ENCODE peak calls at places on chromosomes 16 and 17, in five cellular contexts. F, R, W, O and S are unnamed samples.

GRCh38 chr16:9122342-9122741 is 30.9 kb downstream of the HAPSTR1 start:
- DNase-seq in F (no peak), R (no peak), W (no peak), O (no peak), S (no peak)

GRCh38 chr17:53032861-53033271 is 789.9 kb upstream of the KIF2B start:
- DNase-seq in F (peak), R (peak), W (peak), O (no peak), S (peak)

GRCh38 chr16:57799619-57800212 is 2.6 kb downstream of the KIFC3 start:
- DNase-seq in F (no peak), R (no peak), W (no peak), O (no peak), S (no peak)

GRCh38 chr17:28657756-28658155 is 4.0 kb downstream of the SDF2 start:
- DNase-seq in F (no peak), R (no peak), W (no peak), O (no peak), S (no peak)

GRCh38 chr16:27576729-27577128 is 26.8 kb downstream of the KATNIP start:
- DNase-seq in F (no peak), R (no peak), W (no peak), O (no peak), S (no peak)

GRCh38 chr17:47813077-47813476 is 8.5 kb downstream of the OSBPL7 start:
- DNase-seq in F (no peak), R (no peak), W (no peak), O (no peak), S (no peak)

GRCh38 chr17:34614698-34615097 is 35.3 kb downstream of the TMEM132E start:
- DNase-seq in F (no peak), R (no peak), W (no peak), O (no peak), S (no peak)

GRCh38 chr16:70635356-70636016 is 10.9 kb upstream of the IL34 start:
- DNase-seq in F (no peak), R (peak), W (no peak), O (no peak), S (no peak)

GRCh38 chr16:59543641-59544040 is 809.5 kb upstream of the GOT2 start:
- DNase-seq in F (no peak), R (no peak), W (no peak), O (no peak), S (no peak)

GRCh38 chr17:19024101-19025078 is 19.8 kb upstream of the FAM83G start:
- DNase-seq in F (no peak), R (no peak), W (no peak), O (no peak), S (peak)

GRCh38 chr17:1865252-1866037 is 35.6 kb downstream of the RPA1 start:
- DNase-seq in F (peak), R (no peak), W (peak), O (peak), S (no peak)

GRCh38 chr16:30026449-30026848 is 3.5 kb downstream of the C16orf92 start:
- DNase-seq in F (no peak), R (no peak), W (no peak), O (no peak), S (no peak)

GRCh38 chr16:29806641-29807425 is 504 bp downstream of the MAZ start:
- DNase-seq in F (peak), R (peak), W (peak), O (no peak), S (no peak)

GRCh38 chr17:32256695-32257013 is 9.0 kb upstream of the RHBDL3 start:
- DNase-seq in F (no peak), R (no peak), W (no peak), O (no peak), S (no peak)

GRCh38 chr17:4591529-4591928 is 7.2 kb downstream of the SMTNL2 start:
- DNase-seq in F (no peak), R (no peak), W (no peak), O (peak), S (no peak)

GRCh38 chr16:57042157-57043111 is 49.9 kb upstream of the CPNE2 start:
- DNase-seq in F (peak), R (no peak), W (peak), O (no peak), S (no peak)

GRCh38 chr17:40818343-40818732 is 4.1 kb downstream of the KRT10 start:
- DNase-seq in F (peak), R (no peak), W (no peak), O (no peak), S (no peak)

GRCh38 chr16:79658301-79659001 is 57.9 kb upstream of the MAF start:
- DNase-seq in F (no peak), R (peak), W (no peak), O (peak), S (peak)

GRCh38 chr16:82761236-82761635 is 134.5 kb downstream of the CDH13 start:
- DNase-seq in F (no peak), R (no peak), W (no peak), O (no peak), S (peak)

GRCh38 chr17:78583091-78583490 is 5.9 kb upstream of the DNAH17 start:
- DNase-seq in F (no peak), R (peak), W (peak), O (peak), S (no peak)

GRCh38 chr17:73637866-73638265 is 6.4 kb downstream of the SDK2 start:
- DNase-seq in F (no peak), R (no peak), W (no peak), O (no peak), S (no peak)

GRCh38 chr16:78957328-78958100 is 643.0 kb downstream of the MAF start:
- DNase-seq in F (peak), R (peak), W (peak), O (no peak), S (no peak)

GRCh38 chr17:78822552-78822951 is 18.1 kb downstream of the USP36 start:
- DNase-seq in F (no peak), R (no peak), W (no peak), O (no peak), S (no peak)

GRCh38 chr17:4144411-4144747 is 1.4 kb downstream of the CYB5D2 start:
- DNase-seq in F (no peak), R (no peak), W (no peak), O (no peak), S (no peak)

GRCh38 chr17:49843774-49844350 is 4.0 kb downstream of the TAC4 start:
- DNase-seq in F (no peak), R (peak), W (peak), O (peak), S (no peak)

GRCh38 chr17:38465420-38466345 is 37.4 kb downstream of the ARHGAP23 start:
- DNase-seq in F (no peak), R (no peak), W (no peak), O (no peak), S (no peak)

GRCh38 chr17:38467491-38467890 is 39.2 kb downstream of the ARHGAP23 start:
- DNase-seq in F (no peak), R (no peak), W (no peak), O (no peak), S (no peak)

GRCh38 chr17:38464723-38465419 is 36.6 kb downstream of the ARHGAP23 start:
- DNase-seq in F (no peak), R (peak), W (no peak), O (peak), S (peak)

GRCh38 chr17:38464251-38464722 is 36.0 kb downstream of the ARHGAP23 start:
- DNase-seq in F (no peak), R (no peak), W (no peak), O (no peak), S (no peak)

DNA sequence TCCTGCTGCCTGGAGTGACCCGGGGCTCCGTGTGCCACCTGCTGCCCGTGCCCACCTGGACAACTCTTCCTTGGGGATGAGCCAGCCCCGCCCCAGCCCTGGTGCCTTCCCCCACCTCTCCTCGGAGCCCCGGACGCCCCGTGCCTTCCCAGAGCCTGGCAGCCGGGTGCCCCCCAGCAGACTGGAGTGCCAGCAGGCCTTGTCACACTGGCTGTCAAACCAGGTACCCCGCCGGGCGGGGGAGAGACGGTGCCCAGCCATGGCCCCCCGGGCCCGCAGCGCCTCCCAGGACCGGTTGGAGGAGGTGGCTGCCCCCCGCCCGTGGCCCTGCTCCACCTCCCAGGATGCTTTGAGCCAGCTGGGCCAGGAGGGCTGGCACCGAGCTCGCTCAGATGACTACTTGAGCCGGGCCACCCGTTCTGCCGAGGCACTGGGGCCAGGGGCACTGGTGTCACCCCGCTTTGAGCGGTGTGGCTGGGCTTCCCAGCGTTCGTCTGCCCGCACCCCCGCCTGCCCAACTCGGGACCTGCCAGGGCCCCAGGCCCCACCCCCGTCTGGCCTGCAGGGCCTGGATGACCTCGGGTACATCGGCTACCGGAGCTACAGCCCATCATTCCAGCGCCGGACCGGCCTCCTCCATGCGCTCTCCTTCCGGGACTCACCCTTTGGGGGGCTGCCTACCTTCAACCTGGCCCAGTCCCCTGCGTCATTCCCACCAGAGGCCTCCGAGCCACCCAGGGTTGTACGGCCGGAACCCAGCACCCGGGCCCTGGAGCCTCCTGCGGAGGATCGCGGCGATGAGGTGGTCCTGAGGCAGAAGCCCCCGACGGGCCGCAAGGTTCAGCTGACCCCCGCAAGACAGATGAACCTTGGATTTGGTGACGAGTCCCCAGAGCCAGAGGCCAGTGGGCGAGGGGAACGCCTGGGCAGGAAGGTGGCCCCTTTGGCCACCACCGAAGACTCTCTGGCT is 38.4 kb downstream of the ARHGAP23 start:
- DNase-seq in F (no peak), R (no peak), W (no peak), O (no peak), S (no peak)
- H3K4me2 ChIP-seq in F (no peak), R (no peak), W (no peak), O (no peak), S (no peak)

GRCh38 chr16:55929184-55929583 is 54.0 kb upstream of the CES5A start:
- DNase-seq in F (no peak), R (no peak), W (no peak), O (no peak), S (no peak)
- H3K4me3 ChIP-seq in F (no peak), R (no peak), W (no peak), O (no peak), S (no peak)

GRCh38 chr17:77235370-77236080 is 94.8 kb downstream of the SEC14L1 start:
- DNase-seq in F (peak), R (no peak), W (no peak), O (no peak), S (no peak)

GRCh38 chr17:77240976-77241375 is 100.2 kb downstream of the SEC14L1 start:
- DNase-seq in F (no peak), R (no peak), W (no peak), O (no peak), S (no peak)

GRCh38 chr17:77233635-77234334 is 93.0 kb downstream of the SEC14L1 start:
- DNase-seq in F (peak), R (no peak), W (peak), O (peak), S (peak)

GRCh38 chr17:77234695-77235094 is 93.9 kb downstream of the SEC14L1 start:
- DNase-seq in F (no peak), R (no peak), W (no peak), O (no peak), S (no peak)

GRCh38 chr17:77237232-77238008 is 96.7 kb downstream of the SEC14L1 start:
- DNase-seq in F (no peak), R (no peak), W (no peak), O (no peak), S (no peak)
- H3K4me2 ChIP-seq in F (no peak), R (no peak), W (no peak), O (no peak), S (no peak)

GRCh38 chr17:74825952-74826713 is 33.6 kb downstream of the GRIN2C start:
- DNase-seq in F (no peak), R (no peak), W (no peak), O (no peak), S (no peak)
- H3K4me3 ChIP-seq in F (no peak), R (no peak), W (no peak), O (no peak), S (no peak)

GRCh38 chr16:81238296-81239011 is at the start of gene BCO1:
- DNase-seq in F (no peak), R (peak), W (no peak), O (peak), S (no peak)
- H3K4me2 ChIP-seq in F (peak), R (peak), W (no peak), O (peak), S (peak)

DNA sequence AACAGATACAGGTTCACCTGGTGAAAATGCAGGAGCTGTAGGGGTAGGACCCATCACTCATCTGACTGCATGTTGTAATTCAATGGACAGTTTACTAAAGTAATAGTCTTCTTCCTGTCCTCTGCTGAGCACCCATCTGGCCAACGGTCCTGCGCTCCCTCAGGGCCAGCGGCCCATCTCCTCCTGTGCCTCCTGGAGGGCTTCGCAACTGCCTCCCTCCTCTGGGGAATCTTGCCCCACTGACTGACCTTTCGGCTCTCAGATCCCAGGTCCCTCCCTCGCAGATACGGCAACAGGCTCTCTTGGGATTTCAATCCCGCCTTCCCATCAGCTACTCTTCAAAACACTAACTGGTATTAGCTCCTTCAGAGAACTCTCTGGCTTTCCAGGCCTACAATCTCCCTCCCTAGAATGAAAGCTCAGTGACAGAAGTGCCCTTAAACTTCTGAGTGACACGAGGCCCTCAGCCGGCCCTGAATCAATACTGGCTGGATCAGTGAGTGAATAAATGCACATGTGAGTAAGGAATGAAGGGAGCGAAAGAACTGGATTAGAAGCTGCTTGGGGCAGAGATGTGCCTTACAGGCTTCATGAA is 1.3 kb downstream of the PEMT start:
- DNase-seq in F (no peak), R (no peak), W (no peak), O (no peak), S (no peak)
- H3K4me3 ChIP-seq in F (peak), R (peak), W (peak), O (peak), S (peak)

DNA sequence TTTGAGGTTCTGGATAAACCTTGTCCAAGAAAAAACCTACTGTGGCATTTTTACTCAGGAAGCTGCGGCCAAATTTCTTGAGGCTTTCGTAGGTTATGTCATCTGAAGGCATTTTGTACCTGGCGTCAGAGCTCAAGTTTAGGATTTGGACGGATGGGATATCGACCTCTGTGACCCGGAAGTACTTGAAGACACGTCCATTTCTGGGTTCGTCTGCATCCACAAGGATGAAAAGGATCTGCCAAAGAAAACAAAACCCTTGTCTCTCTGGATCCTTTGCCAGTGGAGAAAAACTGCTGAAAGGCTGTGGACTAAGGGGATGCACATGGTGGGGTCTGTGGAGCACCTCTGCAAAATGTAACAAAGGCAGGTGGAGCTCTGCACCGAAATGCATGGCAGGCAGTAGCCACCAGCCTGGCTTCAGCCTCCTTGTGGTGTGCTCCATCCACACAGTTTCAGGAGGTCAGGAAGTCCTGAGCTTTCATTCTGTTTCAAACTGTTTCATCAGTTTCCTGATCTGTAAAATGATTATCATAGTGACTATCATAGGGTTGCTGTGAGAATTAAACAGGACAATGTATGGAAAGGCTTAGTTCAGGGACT is 17.0 kb upstream of the UMOD start:
- DNase-seq in F (no peak), R (no peak), W (no peak), O (no peak), S (no peak)
- H3K4me2 ChIP-seq in F (no peak), R (no peak), W (no peak), O (no peak), S (no peak)

DNA sequence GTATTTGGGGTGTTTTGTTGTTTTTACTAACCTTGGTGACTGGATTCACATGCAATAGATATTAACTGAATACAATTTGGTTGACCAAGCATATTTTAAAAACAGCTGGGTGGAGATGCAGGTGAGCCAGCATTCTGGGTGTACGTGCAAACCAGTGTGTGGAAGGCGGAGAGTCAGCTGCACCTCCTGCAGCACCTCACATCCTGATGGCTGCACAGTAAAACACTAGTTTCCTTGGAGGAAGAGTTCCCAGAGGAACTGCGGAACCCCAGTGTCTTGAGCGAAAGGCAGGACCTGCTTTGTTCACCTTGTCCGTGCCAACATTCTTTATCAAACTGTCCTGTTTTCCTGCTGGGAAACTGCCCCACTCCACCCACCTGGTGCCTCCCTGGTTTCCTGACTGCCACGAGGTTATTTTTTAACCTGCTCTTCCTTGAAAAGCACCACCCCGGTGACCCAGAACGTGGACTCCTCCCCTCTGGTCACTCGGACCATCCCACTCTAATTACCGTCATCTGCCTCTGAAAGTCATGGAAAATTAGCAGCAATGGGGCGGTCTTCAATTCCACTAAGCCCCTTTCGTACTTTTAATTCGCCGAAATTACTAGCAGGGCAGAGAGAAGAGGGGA is 1.0 kb upstream of the YPEL2 start:
- DNase-seq in F (peak), R (peak), W (no peak), O (peak), S (no peak)
- H3K4me3 ChIP-seq in F (peak), R (peak), W (no peak), O (peak), S (no peak)

GRCh38 chr17:17748604-17749003 is 67.3 kb downstream of the RAI1 start:
- DNase-seq in F (no peak), R (no peak), W (no peak), O (no peak), S (no peak)

GRCh38 chr17:17750881-17751280 is 69.6 kb downstream of the RAI1 start:
- DNase-seq in F (no peak), R (no peak), W (peak), O (no peak), S (no peak)

GRCh38 chr17:17749025-17749772 is 67.9 kb downstream of the RAI1 start:
- DNase-seq in F (no peak), R (peak), W (peak), O (no peak), S (no peak)

GRCh38 chr17:17751489-17751995 is 70.3 kb downstream of the RAI1 start:
- DNase-seq in F (no peak), R (no peak), W (peak), O (no peak), S (no peak)

GRCh38 chr17:17749921-17750320 is 68.7 kb downstream of the RAI1 start:
- DNase-seq in F (no peak), R (peak), W (peak), O (peak), S (no peak)
- H3K4me2 ChIP-seq in F (no peak), R (peak), W (peak), O (no peak), S (peak)